ENCODE peak calls at places on chromosome 12, in five cellular contexts. E is stimulated activated CD4-positive, alpha-beta T cell treated with anti-CD3 and anti-CD28 coated beads, Interleukin-1b, Interleukin-23, amount 100 ng/mL, for 4 hours; Y is CD4-positive, CD25-positive, alpha-beta regulatory T cell; V is heart left ventricle; Q is T-helper 1 cell. P is an unnamed sample.

GRCh38 chr12:95838125-95838524 is 20.6 kb upstream of the SNRPF start:
- DNase-seq in E (no peak), Y (no peak), V (no peak), Q (no peak), P (no peak)

GRCh38 chr12:31582155-31582554 is 8.8 kb downstream of the DENND5B start:
- DNase-seq in E (no peak), Y (no peak), V (no peak), Q (no peak), P (no peak)

GRCh38 chr12:109675411-109675810 is 38.2 kb upstream of the FAM222A start:
- DNase-seq in E (no peak), Y (no peak), V (no peak), Q (no peak), P (no peak)

GRCh38 chr12:54968181-54968730 is 16.3 kb downstream of the TESPA1 start:
- DNase-seq in E (no peak), Y (peak), V (no peak), Q (no peak), P (no peak)

GRCh38 chr12:54052745-54053624 is 650 bp upstream of the HOXC4 start:
- DNase-seq in E (no peak), Y (peak), V (no peak), Q (no peak), P (no peak)

GRCh38 chr12:132597333-132598283 is 12.8 kb downstream of the LRCOL1 start:
- DNase-seq in E (no peak), Y (peak), V (no peak), Q (no peak), P (no peak)

GRCh38 chr12:115811929-115812328 is 465.6 kb downstream of the MED13L start:
- DNase-seq in E (no peak), Y (no peak), V (no peak), Q (no peak), P (no peak)

GRCh38 chr12:110349521-110350151 is 53.9 kb downstream of the ANAPC7 start:
- DNase-seq in E (peak), Y (peak), V (no peak), Q (no peak), P (no peak)

GRCh38 chr12:123131879-123132402 is 18.9 kb downstream of the PITPNM2 start:
- DNase-seq in E (no peak), Y (peak), V (peak), Q (no peak), P (peak)

GRCh38 chr12:62930546-62931425 is 4.2 kb downstream of the PPM1H start:
- DNase-seq in E (no peak), Y (no peak), V (no peak), Q (no peak), P (no peak)

GRCh38 chr12:12508612-12509011 is 54.1 kb downstream of the DUSP16 start:
- DNase-seq in E (no peak), Y (no peak), V (no peak), Q (no peak), P (no peak)